ENCODE peak calls at places on chromosomes 6 and 20, in six cellular contexts. I is IMR-90; M is CD8-positive, alpha-beta memory T cell; R is tibial nerve; Q is PC-9; Z is H9. G is an unnamed sample.
A peak's percentile ranks its signal among the peaks of the same experiment; 100 is the strongest.

GRCh38 chr6:79453558-79454042 is 83.6 kb downstream of the LCA5 start:
- DNase-seq in I (no peak), M (no peak), R (no peak), Z (no peak), Q (peak; percentile 74), G (no peak)

GRCh38 chr6:73503027-73503772 is 17.6 kb downstream of the EEF1A1 start:
- DNase-seq in R (no peak), I (no peak), Q (no peak), M (no peak), Z (no peak), G (no peak)

GRCh38 chr6:138289739-138290138 is 71.4 kb upstream of the PBOV1 start:
- DNase-seq in I (no peak), Z (peak; percentile 55), M (no peak), R (no peak), Q (no peak), G (no peak)

GRCh38 chr6:132131777-132132176 is 180.6 kb upstream of the CCN2 start:
- DNase-seq in Z (no peak), Q (peak; percentile 57), R (no peak), I (peak; percentile 100), M (no peak), G (no peak)

GRCh38 chr20:58405504-58406291 is 16.7 kb downstream of the VAPB start:
- DNase-seq in R (no peak), I (no peak), M (no peak), Z (no peak), Q (no peak), G (no peak)

GRCh38 chr6:136921936-136922679 is at the start of gene SLC35D3:
- DNase-seq in Q (no peak), R (no peak), M (no peak), Z (peak; percentile 56), I (no peak), G (no peak)

GRCh38 chr6:154408906-154409500 is 52.4 kb upstream of the IPCEF1 start:
- DNase-seq in Q (no peak), R (no peak), M (no peak), I (peak; percentile 66), Z (no peak), G (no peak)

GRCh38 chr6:75273009-75273408 is 11.6 kb downstream of the TMEM30A start:
- DNase-seq in R (no peak), M (no peak), Z (no peak), Q (no peak), I (no peak), G (no peak)

GRCh38 chr6:37168809-37169457 is 1.0 kb upstream of the PIM1 start:
- DNase-seq in M (no peak), Q (peak; percentile 68), R (peak; percentile 21), I (no peak), Z (no peak), G (no peak)

GRCh38 chr6:33610779-33611421 is 10.2 kb upstream of the ITPR3 start:
- DNase-seq in Q (no peak), Z (no peak), M (no peak), R (peak; percentile 56), I (no peak), G (no peak)

GRCh38 chr6:165694296-165694695 is 31.3 kb upstream of the PDE10A start:
- DNase-seq in R (no peak), Z (peak; percentile 42), I (no peak), M (no peak), Q (no peak), G (no peak)

GRCh38 chr6:135535989-135536414 is 38.5 kb upstream of the AHI1 start:
- DNase-seq in Z (no peak), Q (peak; percentile 56), R (no peak), M (no peak), I (peak; percentile 98), G (peak; percentile 27)

GRCh38 chr20:39756828-39757227 is 794.7 kb downstream of the DHX35 start:
- DNase-seq in R (no peak), Z (no peak), I (no peak), M (no peak), Q (no peak), G (no peak)

GRCh38 chr6:29757701-29758293 is 34.6 kb downstream of the HLA-F start:
- DNase-seq in M (no peak), Z (peak; percentile 43), I (no peak), R (no peak), Q (no peak), G (no peak)

GRCh38 chr20:38601216-38602184 is at the start of gene ARHGAP40:
- DNase-seq in I (no peak), Z (peak; percentile 72), M (no peak), R (no peak), Q (peak; percentile 67), G (no peak)

GRCh38 chr20:47704746-47705496 is 80.4 kb downstream of the SULF2 start:
- DNase-seq in M (no peak), Q (no peak), I (no peak), R (no peak), Z (no peak), G (no peak)

GRCh38 chr6:161694995-161695394 is 421.1 kb upstream of the AGPAT4 start:
- DNase-seq in I (no peak), M (no peak), Q (no peak), R (no peak), Z (peak; percentile 36), G (peak; percentile 9)

GRCh38 chr20:40414843-40415615 is 274.0 kb downstream of the MAFB start:
- DNase-seq in I (no peak), Q (peak; percentile 78), R (no peak), Z (no peak), M (no peak), G (no peak)

GRCh38 chr6:31663961-31664789 is 622 bp downstream of the GPANK1 start:
- DNase-seq in M (no peak), R (no peak), I (peak; percentile 89), Q (no peak), Z (no peak), G (no peak)

GRCh38 chr6:45538636-45539035 is 160.9 kb upstream of the SUPT3H start:
- DNase-seq in I (no peak), Z (no peak), R (peak; percentile 76), Q (no peak), M (no peak), G (no peak)

GRCh38 chr6:34917626-34918285 is 28.7 kb downstream of the ANKS1A start:
- DNase-seq in I (no peak), Q (no peak), M (no peak), R (no peak), Z (no peak), G (no peak)

GRCh38 chr6:140174509-140174908 is 800.1 kb upstream of the CITED2 start:
- DNase-seq in I (peak; percentile 98), R (no peak), Q (peak; percentile 99), M (no peak), Z (no peak), G (no peak)

GRCh38 chr6:43946641-43947363 is 176.8 kb downstream of the VEGFA start:
- DNase-seq in Q (no peak), Z (no peak), M (no peak), R (no peak), I (no peak), G (no peak)

GRCh38 chr6:83827050-83827449 is 26.1 kb upstream of the RIPPLY2 start:
- DNase-seq in M (no peak), I (no peak), R (no peak), Q (no peak), Z (no peak), G (no peak)

GRCh38 chr20:41738584-41739193 is 120.5 kb upstream of the CHD6 start:
- DNase-seq in M (no peak), R (no peak), Z (peak; percentile 64), I (peak; percentile 31), Q (no peak), G (no peak)

GRCh38 chr6:87702589-87702945 is 534 bp upstream of the AKIRIN2 start:
- DNase-seq in I (peak; percentile 76), M (no peak), Q (peak; percentile 73), R (no peak), Z (no peak), G (peak; percentile 5)

GRCh38 chr6:7185561-7185960 is 77.8 kb downstream of the RREB1 start:
- DNase-seq in I (no peak), Q (no peak), R (no peak), M (no peak), Z (no peak), G (no peak)

DNA sequence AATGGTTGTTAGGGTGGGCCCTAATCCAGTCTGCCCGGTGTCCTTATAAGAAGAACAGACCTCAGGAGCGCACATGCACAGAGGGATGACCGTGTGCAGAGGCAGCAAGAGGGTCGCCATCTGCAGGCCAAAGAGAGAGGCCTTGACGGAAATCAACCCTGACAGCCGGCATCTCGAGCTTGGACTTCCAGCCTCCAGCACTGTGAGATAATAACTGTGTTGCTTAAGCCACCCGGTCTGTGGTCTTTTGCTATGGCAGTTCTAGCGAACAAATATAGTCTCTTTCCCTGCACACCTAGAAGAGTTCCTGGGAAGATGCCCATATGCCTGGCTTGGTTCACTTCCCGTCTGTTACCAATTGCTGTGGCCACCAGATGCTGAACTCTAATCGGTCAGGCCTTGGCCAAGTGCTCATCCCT is 35.3 kb upstream of the PTGIS start:
- DNase-seq in M (no peak), R (no peak), I (peak; percentile 45), Q (peak; percentile 62), Z (peak; percentile 71), G (no peak)
- H3K27ac ChIP-seq in M (no peak overlapping the region), R (no peak overlapping the region), I (no peak overlapping the region), Q (peak overlapping the region; percentile 65), Z (no peak overlapping the region), G (no peak overlapping the region)

DNA sequence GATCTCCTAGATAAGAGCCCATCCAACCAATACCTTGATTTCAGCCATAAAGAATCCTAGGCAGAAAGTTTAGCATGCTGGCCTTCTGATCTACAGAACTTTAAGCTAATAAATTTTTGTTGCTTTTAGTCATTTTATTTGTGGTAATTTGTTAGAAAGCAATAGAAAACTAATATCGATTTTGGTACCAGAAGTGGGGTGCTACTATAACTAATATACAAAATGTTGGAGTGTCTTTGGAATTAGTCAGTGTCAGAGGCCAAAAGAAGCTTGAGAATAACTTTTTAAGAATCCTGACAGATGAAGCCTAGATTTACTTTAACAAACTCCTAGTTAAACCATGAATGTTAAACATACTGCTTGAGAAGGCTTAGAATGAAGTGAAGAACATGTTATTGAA is 83.6 kb upstream of the HSF2 start:
- DNase-seq in R (no peak), Q (no peak), M (no peak), Z (no peak), I (no peak), G (no peak)
- H3K4me1 ChIP-seq in R (no peaks in the 10 kb centered on the region), Q (no peaks in the 10 kb centered on the region), M (no peaks in the 10 kb centered on the region), Z (no peaks in the 10 kb centered on the region), I (no peaks in the 10 kb centered on the region), G (no peaks in the 10 kb centered on the region)

DNA sequence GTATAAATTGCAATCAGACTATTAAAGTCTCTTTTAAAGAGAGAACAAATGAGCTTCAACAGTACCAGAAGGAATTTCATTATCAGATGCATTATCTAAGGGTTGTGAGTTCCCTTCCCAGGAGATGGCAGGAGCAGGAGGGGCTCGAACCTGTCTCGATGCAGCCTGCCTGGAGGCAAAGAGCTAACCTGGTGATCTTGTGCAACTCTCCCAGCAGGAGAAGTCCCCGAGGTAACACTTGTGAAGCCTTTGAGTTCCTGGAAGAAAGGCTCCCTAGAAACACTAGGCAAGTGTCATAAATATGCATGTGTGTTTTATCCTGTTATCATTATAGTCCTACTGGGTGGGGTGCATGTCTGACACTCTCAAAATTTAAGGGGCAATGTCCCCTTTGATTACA is 232.2 kb upstream of the ARID1B start:
- DNase-seq in Z (no peak), M (no peak), I (no peak), R (no peak), Q (no peak), G (no peak)
- H3K27ac ChIP-seq in Z (no peak overlapping the region), M (no peak overlapping the region), I (no peak overlapping the region), R (no peak overlapping the region), Q (no peak overlapping the region), G (no peak overlapping the region)

DNA sequence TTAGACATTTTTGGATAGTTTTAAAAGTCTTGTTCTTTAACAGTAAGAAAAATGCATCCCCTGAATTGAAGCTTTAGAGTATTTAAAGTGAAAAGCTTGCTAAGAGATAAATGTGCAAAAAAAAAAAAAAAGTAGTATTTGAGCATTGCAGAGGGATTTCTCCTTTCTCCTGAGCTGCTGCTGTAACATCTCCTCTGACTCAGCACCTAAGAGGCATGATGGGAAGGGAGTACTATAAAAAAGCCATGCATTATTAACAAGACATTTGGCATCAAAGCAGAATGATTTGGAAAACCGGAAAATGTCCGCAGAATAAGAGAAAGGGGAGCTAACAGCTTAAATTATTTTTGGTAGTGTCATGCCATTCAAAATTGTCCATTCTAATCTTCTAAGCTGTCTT is 27.9 kb downstream of the B4GALT5 start:
- DNase-seq in I (peak; percentile 72), M (no peak), R (no peak), Q (no peak), Z (no peak), G (no peak)
- H3K4me1 ChIP-seq in I (peaks cover 7% of the 10 kb centered on the region), M (peaks cover 5% of the 10 kb centered on the region), R (peaks cover 20% of the 10 kb centered on the region), Q (peaks cover 98% of the 10 kb centered on the region), Z (peaks cover 11% of the 10 kb centered on the region), G (peaks cover 4% of the 10 kb centered on the region)

G was measured in iPS DF 6.9.